ENCODE peak calls at places on chromosome 2, in seven cellular contexts. One of them, this sample, is unnamed.

GRCh38 chr2:42386684-42387083 is 25.7 kb upstream of the COX7A2L start:
- DNase-seq in heart right ventricle: no peak
- DNase-seq in foreskin fibroblast: peak; percentile 8
- DNase-seq in bronchial epithelial cell: peak; percentile 26
- DNase-seq in mesendoderm: no peak
- DNase-seq in retinal pigment epithelial cell: no peak
- DNase-seq in tibial artery: no peak
- DNase-seq in this sample: peak; percentile 16

GRCh38 chr2:155708052-155708451 is 624.5 kb downstream of the NR4A2 start:
- DNase-seq in heart right ventricle: no peak
- DNase-seq in foreskin fibroblast: no peak
- DNase-seq in bronchial epithelial cell: peak; percentile 13
- DNase-seq in mesendoderm: peak; percentile 37
- DNase-seq in retinal pigment epithelial cell: no peak
- DNase-seq in tibial artery: no peak
- DNase-seq in this sample: no peak

GRCh38 chr2:167240671-167241070 is 352.4 kb downstream of the XIRP2 start:
- DNase-seq in heart right ventricle: no peak
- DNase-seq in foreskin fibroblast: peak; percentile 37
- DNase-seq in bronchial epithelial cell: peak; percentile 38
- DNase-seq in mesendoderm: no peak
- DNase-seq in retinal pigment epithelial cell: no peak
- DNase-seq in tibial artery: no peak
- DNase-seq in this sample: no peak

GRCh38 chr2:189829092-189829843 is 45.0 kb downstream of the PMS1 start:
- DNase-seq in heart right ventricle: no peak
- DNase-seq in foreskin fibroblast: peak; percentile 64
- DNase-seq in bronchial epithelial cell: no peak
- DNase-seq in mesendoderm: no peak
- DNase-seq in retinal pigment epithelial cell: no peak
- DNase-seq in tibial artery: no peak
- DNase-seq in this sample: no peak

GRCh38 chr2:238901461-238902057 is 53.7 kb downstream of the TWIST2 start:
- DNase-seq in heart right ventricle: no peak
- DNase-seq in foreskin fibroblast: peak; percentile 63
- DNase-seq in bronchial epithelial cell: no peak
- DNase-seq in mesendoderm: no peak
- DNase-seq in retinal pigment epithelial cell: no peak
- DNase-seq in tibial artery: no peak
- DNase-seq in this sample: no peak

GRCh38 chr2:27573452-27573851 is 9.4 kb upstream of the ZNF512 start:
- DNase-seq in heart right ventricle: no peak
- DNase-seq in foreskin fibroblast: peak; percentile 88
- DNase-seq in bronchial epithelial cell: no peak
- DNase-seq in mesendoderm: no peak
- DNase-seq in retinal pigment epithelial cell: no peak
- DNase-seq in tibial artery: no peak
- DNase-seq in this sample: peak; percentile 51

GRCh38 chr2:46239847-46240181 is 57.4 kb upstream of the EPAS1 start:
- DNase-seq in heart right ventricle: no peak
- DNase-seq in foreskin fibroblast: no peak
- DNase-seq in bronchial epithelial cell: no peak
- DNase-seq in mesendoderm: no peak
- DNase-seq in retinal pigment epithelial cell: no peak
- DNase-seq in tibial artery: no peak
- DNase-seq in this sample: peak; percentile 82

GRCh38 chr2:40448476-40449079 is 3.3 kb downstream of the SLC8A1 start:
- DNase-seq in heart right ventricle: no peak
- DNase-seq in foreskin fibroblast: peak; percentile 71
- DNase-seq in bronchial epithelial cell: peak; percentile 37
- DNase-seq in mesendoderm: peak; percentile 69
- DNase-seq in retinal pigment epithelial cell: no peak
- DNase-seq in tibial artery: no peak
- DNase-seq in this sample: peak; percentile 0

GRCh38 chr2:240369725-240370585 is 65.5 kb upstream of the GPC1 start:
- DNase-seq in heart right ventricle: peak; percentile 72
- DNase-seq in foreskin fibroblast: peak; percentile 94
- DNase-seq in bronchial epithelial cell: peak; percentile 89
- DNase-seq in mesendoderm: peak; percentile 51
- DNase-seq in retinal pigment epithelial cell: peak; percentile 95
- DNase-seq in tibial artery: peak; percentile 91
- DNase-seq in this sample: no peak

GRCh38 chr2:44686561-44686960 is 254.9 kb upstream of the SIX3 start:
- DNase-seq in heart right ventricle: no peak
- DNase-seq in foreskin fibroblast: peak; percentile 71
- DNase-seq in bronchial epithelial cell: peak; percentile 88
- DNase-seq in mesendoderm: no peak
- DNase-seq in retinal pigment epithelial cell: peak; percentile 90
- DNase-seq in tibial artery: no peak
- DNase-seq in this sample: no peak

GRCh38 chr2:62227386-62228075 is 31.6 kb downstream of the B3GNT2 start:
- DNase-seq in heart right ventricle: no peak
- DNase-seq in foreskin fibroblast: no peak
- DNase-seq in bronchial epithelial cell: peak; percentile 8
- DNase-seq in mesendoderm: no peak
- DNase-seq in retinal pigment epithelial cell: no peak
- DNase-seq in tibial artery: no peak
- DNase-seq in this sample: peak; percentile 55

GRCh38 chr2:6814312-6814711 is 51.4 kb downstream of the CMPK2 start:
- DNase-seq in heart right ventricle: no peak
- DNase-seq in foreskin fibroblast: no peak
- DNase-seq in bronchial epithelial cell: no peak
- DNase-seq in mesendoderm: no peak
- DNase-seq in retinal pigment epithelial cell: no peak
- DNase-seq in tibial artery: no peak
- DNase-seq in this sample: no peak

GRCh38 chr2:190972846-190973245 is 41.1 kb downstream of the STAT1 start:
- DNase-seq in heart right ventricle: no peak
- DNase-seq in foreskin fibroblast: peak; percentile 51
- DNase-seq in bronchial epithelial cell: no peak
- DNase-seq in mesendoderm: no peak
- DNase-seq in retinal pigment epithelial cell: no peak
- DNase-seq in tibial artery: no peak
- DNase-seq in this sample: no peak

GRCh38 chr2:188787002-188787660 is 187.0 kb upstream of the COL3A1 start:
- DNase-seq in heart right ventricle: no peak
- DNase-seq in foreskin fibroblast: peak; percentile 77
- DNase-seq in bronchial epithelial cell: peak; percentile 53
- DNase-seq in mesendoderm: peak; percentile 34
- DNase-seq in retinal pigment epithelial cell: no peak
- DNase-seq in tibial artery: no peak
- DNase-seq in this sample: no peak
- H3K4me3 ChIP-seq in heart right ventricle: peak overlapping the region; percentile 11
- H3K4me3 ChIP-seq in foreskin fibroblast: peak overlapping the region; percentile 1
- H3K4me3 ChIP-seq in bronchial epithelial cell: no peak overlapping the region
- H3K4me3 ChIP-seq in mesendoderm: no peak overlapping the region
- H3K4me3 ChIP-seq in retinal pigment epithelial cell: no peak overlapping the region
- H3K4me3 ChIP-seq in tibial artery: peak overlapping the region; percentile 17
- H3K4me3 ChIP-seq in this sample: no peak overlapping the region

DNA sequence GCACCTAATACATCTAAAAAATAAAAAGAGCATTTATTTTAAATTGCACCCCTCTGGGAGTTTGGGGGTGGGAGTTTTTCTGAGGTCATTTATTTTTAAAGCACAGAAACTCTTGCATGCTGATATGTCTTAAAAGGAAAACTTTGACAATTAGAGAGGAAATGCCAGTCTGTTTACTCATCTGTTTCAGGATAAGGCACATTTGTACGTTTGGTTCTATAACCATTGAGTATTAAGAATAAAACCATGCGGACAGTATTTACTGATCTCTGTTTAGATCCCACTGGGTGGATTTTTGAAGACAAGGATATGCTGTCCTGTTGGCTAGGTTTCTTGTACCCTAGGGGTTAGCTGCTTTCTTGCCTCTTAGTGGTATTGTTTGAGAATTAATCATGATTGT is 122.9 kb downstream of the TANC1 start:
- DNase-seq in heart right ventricle: no peak
- DNase-seq in foreskin fibroblast: peak; percentile 68
- DNase-seq in bronchial epithelial cell: peak; percentile 77
- DNase-seq in mesendoderm: no peak
- DNase-seq in retinal pigment epithelial cell: no peak
- DNase-seq in tibial artery: no peak
- DNase-seq in this sample: no peak
- H3K4me3 ChIP-seq in heart right ventricle: peak overlapping the region; percentile 4
- H3K4me3 ChIP-seq in foreskin fibroblast: no peak overlapping the region
- H3K4me3 ChIP-seq in bronchial epithelial cell: no peak overlapping the region
- H3K4me3 ChIP-seq in mesendoderm: no peak overlapping the region
- H3K4me3 ChIP-seq in retinal pigment epithelial cell: no peak overlapping the region
- H3K4me3 ChIP-seq in tibial artery: no peak overlapping the region
- H3K4me3 ChIP-seq in this sample: no peak overlapping the region

DNA sequence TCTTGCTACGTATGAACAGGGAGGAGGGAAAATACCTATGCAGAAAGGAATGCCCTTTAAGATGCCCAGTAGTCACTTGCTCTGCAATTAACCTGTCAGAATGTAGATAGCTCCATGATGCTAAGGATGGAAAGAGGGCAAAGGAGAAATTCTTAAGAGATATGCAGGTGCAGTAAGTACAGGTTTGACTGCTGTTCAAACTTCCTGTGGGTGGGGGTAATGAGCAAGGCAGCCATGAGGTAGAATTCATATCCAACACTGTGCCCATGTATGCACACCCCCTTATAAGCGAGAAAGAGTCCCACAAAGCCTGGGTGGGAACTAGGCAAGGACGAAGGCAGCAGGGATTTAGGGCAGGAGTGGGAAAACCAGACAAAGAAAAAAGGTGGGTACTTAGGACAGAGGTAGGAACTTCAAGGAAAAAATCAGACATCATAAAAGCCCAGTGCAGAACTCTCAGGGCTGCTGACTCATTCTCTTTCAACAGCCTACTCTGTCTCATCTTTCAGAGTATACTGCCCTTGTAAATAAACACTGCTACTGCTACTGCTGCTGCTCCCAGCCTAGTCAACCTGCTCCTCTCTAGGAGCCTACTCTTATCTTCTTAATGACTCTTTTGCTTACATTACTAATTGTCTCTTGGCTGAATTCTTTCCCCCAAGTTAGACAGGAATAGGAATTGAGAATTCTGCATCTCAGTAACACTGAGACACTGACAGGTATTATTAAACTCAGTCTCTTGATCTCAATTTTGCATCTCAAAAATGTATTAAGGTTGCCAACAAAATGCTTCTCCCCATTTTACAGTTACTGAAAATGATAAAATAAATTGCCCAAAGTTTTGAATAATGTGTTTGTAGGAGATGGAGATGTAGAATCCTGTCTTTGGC is 189.0 kb downstream of the PTH2R start:
- DNase-seq in heart right ventricle: no peak
- DNase-seq in foreskin fibroblast: no peak
- DNase-seq in bronchial epithelial cell: peak; percentile 74
- DNase-seq in mesendoderm: no peak
- DNase-seq in retinal pigment epithelial cell: no peak
- DNase-seq in tibial artery: no peak
- DNase-seq in this sample: no peak
- H3K4me3 ChIP-seq in heart right ventricle: no peak overlapping the region
- H3K4me3 ChIP-seq in foreskin fibroblast: no peak overlapping the region
- H3K4me3 ChIP-seq in bronchial epithelial cell: no peak overlapping the region
- H3K4me3 ChIP-seq in mesendoderm: no peak overlapping the region
- H3K4me3 ChIP-seq in retinal pigment epithelial cell: no peak overlapping the region
- H3K4me3 ChIP-seq in tibial artery: no peak overlapping the region
- H3K4me3 ChIP-seq in this sample: no peak overlapping the region

GRCh38 chr2:85583667-85584353 is 421 bp upstream of the VAMP5 start:
- DNase-seq in heart right ventricle: no peak
- DNase-seq in foreskin fibroblast: peak; percentile 41
- DNase-seq in bronchial epithelial cell: no peak
- DNase-seq in mesendoderm: no peak
- DNase-seq in retinal pigment epithelial cell: no peak
- DNase-seq in tibial artery: no peak
- DNase-seq in this sample: peak; percentile 43

GRCh38 chr2:85582467-85582866 is 1.8 kb upstream of the VAMP5 start:
- DNase-seq in heart right ventricle: no peak
- DNase-seq in foreskin fibroblast: no peak
- DNase-seq in bronchial epithelial cell: no peak
- DNase-seq in mesendoderm: no peak
- DNase-seq in retinal pigment epithelial cell: no peak
- DNase-seq in tibial artery: no peak
- DNase-seq in this sample: no peak

GRCh38 chr2:85584354-85584856 is at the start of gene VAMP5:
- DNase-seq in heart right ventricle: peak; percentile 57
- DNase-seq in foreskin fibroblast: peak; percentile 61
- DNase-seq in bronchial epithelial cell: no peak
- DNase-seq in mesendoderm: no peak
- DNase-seq in retinal pigment epithelial cell: no peak
- DNase-seq in tibial artery: no peak
- DNase-seq in this sample: no peak

GRCh38 chr2:85585781-85586105 is 1.5 kb downstream of the VAMP5 start:
- DNase-seq in heart right ventricle: no peak
- DNase-seq in foreskin fibroblast: peak; percentile 59
- DNase-seq in bronchial epithelial cell: no peak
- DNase-seq in mesendoderm: peak; percentile 47
- DNase-seq in retinal pigment epithelial cell: no peak
- DNase-seq in tibial artery: no peak
- DNase-seq in this sample: no peak

GRCh38 chr2:85584857-85585780 is 888 bp downstream of the VAMP5 start:
- DNase-seq in heart right ventricle: no peak
- DNase-seq in foreskin fibroblast: peak; percentile 83
- DNase-seq in bronchial epithelial cell: peak; percentile 87
- DNase-seq in mesendoderm: peak; percentile 93
- DNase-seq in retinal pigment epithelial cell: no peak
- DNase-seq in tibial artery: no peak
- DNase-seq in this sample: no peak
- H3K4me3 ChIP-seq in heart right ventricle: peak overlapping the region; percentile 81
- H3K4me3 ChIP-seq in foreskin fibroblast: peak overlapping the region; percentile 58
- H3K4me3 ChIP-seq in bronchial epithelial cell: no peak overlapping the region
- H3K4me3 ChIP-seq in mesendoderm: no peak overlapping the region
- H3K4me3 ChIP-seq in retinal pigment epithelial cell: peak overlapping the region; percentile 42
- H3K4me3 ChIP-seq in tibial artery: peak overlapping the region; percentile 64
- H3K4me3 ChIP-seq in this sample: peak overlapping the region; percentile 78

This sample was measured in Jurkat, Clone E6-1.